ENCODE peak calls at places on chromosomes 4 and X, in six cellular contexts. One of them, this sample, is unnamed.

GRCh38 chr4:71841336-71841735 is 57.5 kb upstream of the GC start:
- DNase-seq in mesendoderm: no peak
- DNase-seq in IMR-90: no peak
- DNase-seq in neuronal stem cell: no peak
- DNase-seq in H9: no peak
- DNase-seq in mesenchymal stem cell: peak
- DNase-seq in this sample: no peak

GRCh38 chr4:6619466-6620255 is 20.8 kb upstream of the MRFAP1 start:
- DNase-seq in mesenchymal stem cell: no peak
- DNase-seq in IMR-90: no peak
- DNase-seq in H9: no peak
- DNase-seq in neuronal stem cell: no peak
- DNase-seq in mesendoderm: no peak
- DNase-seq in this sample: no peak

GRCh38 chr4:94758700-94759399 is 1.1 kb downstream of the BMPR1B start:
- DNase-seq in mesendoderm: peak
- DNase-seq in IMR-90: no peak
- DNase-seq in H9: peak
- DNase-seq in neuronal stem cell: peak
- DNase-seq in mesenchymal stem cell: peak
- DNase-seq in this sample: no peak

GRCh38 chr4:8917868-8918783 is 46.5 kb upstream of the HMX1 start:
- DNase-seq in neuronal stem cell: peak
- DNase-seq in mesendoderm: peak
- DNase-seq in mesenchymal stem cell: no peak
- DNase-seq in IMR-90: peak
- DNase-seq in H9: peak
- DNase-seq in this sample: peak

GRCh38 chr4:182212211-182212761 is 30.9 kb upstream of the TENM3 start:
- DNase-seq in neuronal stem cell: peak
- DNase-seq in H9: no peak
- DNase-seq in mesenchymal stem cell: peak
- DNase-seq in mesendoderm: no peak
- DNase-seq in IMR-90: peak
- DNase-seq in this sample: no peak

GRCh38 chr4:3219761-3220481 is 29.0 kb upstream of the MSANTD1 start:
- DNase-seq in IMR-90: no peak
- DNase-seq in mesendoderm: no peak
- DNase-seq in H9: no peak
- DNase-seq in mesenchymal stem cell: no peak
- DNase-seq in neuronal stem cell: no peak
- DNase-seq in this sample: no peak

GRCh38 chr4:3392319-3392718 is 49.4 kb upstream of the HGFAC start:
- DNase-seq in mesendoderm: no peak
- DNase-seq in IMR-90: no peak
- DNase-seq in mesenchymal stem cell: no peak
- DNase-seq in H9: peak
- DNase-seq in neuronal stem cell: no peak
- DNase-seq in this sample: no peak

GRCh38 chr4:5470318-5470889 is 238.0 kb downstream of the EVC2 start:
- DNase-seq in mesenchymal stem cell: no peak
- DNase-seq in H9: no peak
- DNase-seq in mesendoderm: no peak
- DNase-seq in IMR-90: peak
- DNase-seq in neuronal stem cell: no peak
- DNase-seq in this sample: no peak

GRCh38 chr4:126603851-126604250 is 1028.9 kb upstream of the INTU start:
- DNase-seq in neuronal stem cell: no peak
- DNase-seq in H9: no peak
- DNase-seq in mesenchymal stem cell: no peak
- DNase-seq in IMR-90: no peak
- DNase-seq in mesendoderm: no peak
- DNase-seq in this sample: no peak

GRCh38 chrX:79592259-79592658 is 225.1 kb upstream of the ITM2A start:
- DNase-seq in mesendoderm: no peak
- DNase-seq in H9: no peak
- DNase-seq in mesenchymal stem cell: no peak
- DNase-seq in IMR-90: no peak
- DNase-seq in neuronal stem cell: no peak
- DNase-seq in this sample: no peak

GRCh38 chr4:125772680-125773079 is 457.9 kb downstream of the FAT4 start:
- DNase-seq in IMR-90: no peak
- DNase-seq in mesenchymal stem cell: no peak
- DNase-seq in H9: no peak
- DNase-seq in neuronal stem cell: no peak
- DNase-seq in mesendoderm: no peak
- DNase-seq in this sample: no peak

GRCh38 chrX:18286322-18286831 is 65.7 kb upstream of the BEND2 start:
- DNase-seq in IMR-90: no peak
- DNase-seq in H9: no peak
- DNase-seq in mesendoderm: no peak
- DNase-seq in mesenchymal stem cell: no peak
- DNase-seq in neuronal stem cell: no peak
- DNase-seq in this sample: no peak

GRCh38 chr4:4889781-4890180 is 30.3 kb downstream of the MSX1 start:
- DNase-seq in neuronal stem cell: no peak
- DNase-seq in H9: no peak
- DNase-seq in mesenchymal stem cell: no peak
- DNase-seq in mesendoderm: no peak
- DNase-seq in IMR-90: no peak
- DNase-seq in this sample: no peak

GRCh38 chr4:43380093-43380492 is 487.6 kb downstream of the GRXCR1 start:
- DNase-seq in neuronal stem cell: no peak
- DNase-seq in IMR-90: no peak
- DNase-seq in mesenchymal stem cell: no peak
- DNase-seq in H9: no peak
- DNase-seq in mesendoderm: no peak
- DNase-seq in this sample: no peak

GRCh38 chr4:181536753-181537434 is 706.3 kb upstream of the TENM3 start:
- DNase-seq in IMR-90: no peak
- DNase-seq in H9: no peak
- DNase-seq in mesendoderm: no peak
- DNase-seq in mesenchymal stem cell: no peak
- DNase-seq in neuronal stem cell: no peak
- DNase-seq in this sample: no peak

GRCh38 chr4:109801099-109801789 is 555 bp downstream of the CFI start:
- DNase-seq in IMR-90: no peak
- DNase-seq in mesenchymal stem cell: no peak
- DNase-seq in neuronal stem cell: no peak
- DNase-seq in H9: no peak
- DNase-seq in mesendoderm: no peak
- DNase-seq in this sample: no peak

DNA sequence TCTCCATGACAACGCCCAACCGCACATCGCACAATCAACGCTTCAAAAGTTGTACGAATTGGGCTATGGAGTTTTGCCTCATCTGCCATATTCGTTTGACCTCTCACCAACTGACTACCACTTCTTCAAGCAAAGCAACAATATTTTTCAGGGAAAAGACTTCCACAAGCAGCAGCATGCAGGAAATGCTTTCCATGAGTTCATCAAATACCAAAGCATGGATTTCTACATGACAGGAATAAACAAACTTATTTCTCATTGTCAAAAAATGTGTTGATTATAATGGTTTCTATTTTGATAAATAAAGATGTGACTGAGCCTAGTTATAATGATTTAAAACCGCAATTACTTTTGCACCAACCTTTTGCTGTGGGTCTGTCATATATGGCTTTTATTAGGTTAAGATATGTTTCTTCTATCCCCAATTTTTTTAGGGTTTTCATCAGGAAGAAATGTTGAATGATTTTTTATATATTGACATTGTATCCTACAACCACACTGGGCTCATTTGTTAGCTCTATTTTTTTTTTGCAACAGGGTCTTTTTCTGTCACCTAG is 138.4 kb downstream of the PWWP3B start:
- DNase-seq in H9: no peak
- DNase-seq in mesendoderm: no peak
- DNase-seq in neuronal stem cell: no peak
- DNase-seq in mesenchymal stem cell: no peak
- DNase-seq in IMR-90: no peak
- DNase-seq in this sample: no peak
- H2BK15ac ChIP-seq in H9: no peak
- H2BK15ac ChIP-seq in mesendoderm: no peak
- H2BK15ac ChIP-seq in neuronal stem cell: no peak
- H2BK15ac ChIP-seq in mesenchymal stem cell: no peak
- H2BK15ac ChIP-seq in IMR-90: no peak
- H2BK15ac ChIP-seq in this sample: no peak

GRCh38 chr4:147779449-147779848 is 47.6 kb downstream of the ARHGAP10 start:
- DNase-seq in mesendoderm: no peak
- DNase-seq in IMR-90: no peak
- DNase-seq in H9: no peak
- DNase-seq in mesenchymal stem cell: no peak
- DNase-seq in neuronal stem cell: no peak
- DNase-seq in this sample: no peak
- H2BK15ac ChIP-seq in mesendoderm: no peak
- H2BK15ac ChIP-seq in IMR-90: no peak
- H2BK15ac ChIP-seq in H9: no peak
- H2BK15ac ChIP-seq in mesenchymal stem cell: no peak
- H2BK15ac ChIP-seq in neuronal stem cell: no peak
- H2BK15ac ChIP-seq in this sample: no peak

DNA sequence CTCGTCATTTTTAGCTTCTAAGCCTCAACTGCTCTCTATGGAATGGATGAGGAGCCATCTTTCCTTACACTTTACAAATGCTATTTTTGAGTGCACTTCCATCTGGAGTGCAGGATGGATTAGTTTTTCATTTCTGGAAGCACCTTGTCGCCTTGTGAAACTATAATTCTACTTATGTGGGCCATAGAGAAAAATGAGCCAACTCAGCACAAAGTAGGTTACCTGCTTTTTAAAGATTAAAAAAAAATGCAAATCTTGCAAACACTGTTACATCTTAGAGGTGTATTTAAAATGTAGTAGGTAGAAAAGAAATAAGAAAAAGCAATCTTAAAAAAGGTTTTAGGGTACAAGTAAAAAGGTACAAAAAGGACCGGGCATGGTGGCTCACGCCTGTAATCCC is 10.9 kb downstream of the BOD1L1 start:
- DNase-seq in H9: no peak
- DNase-seq in neuronal stem cell: no peak
- DNase-seq in IMR-90: no peak
- DNase-seq in mesendoderm: no peak
- DNase-seq in mesenchymal stem cell: no peak
- DNase-seq in this sample: no peak
- H2BK15ac ChIP-seq in H9: no peak
- H2BK15ac ChIP-seq in neuronal stem cell: no peak
- H2BK15ac ChIP-seq in IMR-90: no peak
- H2BK15ac ChIP-seq in mesendoderm: no peak
- H2BK15ac ChIP-seq in mesenchymal stem cell: no peak
- H2BK15ac ChIP-seq in this sample: no peak

GRCh38 chrX:69670001-69670555 is 54.2 kb downstream of the EDA start:
- DNase-seq in neuronal stem cell: no peak
- DNase-seq in mesendoderm: no peak
- DNase-seq in H9: no peak
- DNase-seq in IMR-90: no peak
- DNase-seq in mesenchymal stem cell: no peak
- DNase-seq in this sample: no peak
- H2BK15ac ChIP-seq in neuronal stem cell: no peak
- H2BK15ac ChIP-seq in mesendoderm: no peak
- H2BK15ac ChIP-seq in H9: no peak
- H2BK15ac ChIP-seq in IMR-90: no peak
- H2BK15ac ChIP-seq in mesenchymal stem cell: no peak
- H2BK15ac ChIP-seq in this sample: no peak

GRCh38 chrX:45862801-45863200 is 662.1 kb upstream of the DIPK2B start:
- DNase-seq in neuronal stem cell: no peak
- DNase-seq in H9: peak
- DNase-seq in mesendoderm: no peak
- DNase-seq in mesenchymal stem cell: no peak
- DNase-seq in IMR-90: no peak
- DNase-seq in this sample: no peak
- H2BK15ac ChIP-seq in neuronal stem cell: no peak
- H2BK15ac ChIP-seq in H9: no peak
- H2BK15ac ChIP-seq in mesendoderm: no peak
- H2BK15ac ChIP-seq in mesenchymal stem cell: no peak
- H2BK15ac ChIP-seq in IMR-90: no peak
- H2BK15ac ChIP-seq in this sample: no peak

GRCh38 chr4:57075353-57075752 is 34.8 kb downstream of the IGFBP7 start:
- DNase-seq in H9: no peak
- DNase-seq in mesendoderm: no peak
- DNase-seq in IMR-90: no peak
- DNase-seq in mesenchymal stem cell: no peak
- DNase-seq in neuronal stem cell: no peak
- DNase-seq in this sample: no peak
- H2BK15ac ChIP-seq in H9: no peak
- H2BK15ac ChIP-seq in mesendoderm: no peak
- H2BK15ac ChIP-seq in IMR-90: peak
- H2BK15ac ChIP-seq in mesenchymal stem cell: no peak
- H2BK15ac ChIP-seq in neuronal stem cell: no peak
- H2BK15ac ChIP-seq in this sample: no peak

DNA sequence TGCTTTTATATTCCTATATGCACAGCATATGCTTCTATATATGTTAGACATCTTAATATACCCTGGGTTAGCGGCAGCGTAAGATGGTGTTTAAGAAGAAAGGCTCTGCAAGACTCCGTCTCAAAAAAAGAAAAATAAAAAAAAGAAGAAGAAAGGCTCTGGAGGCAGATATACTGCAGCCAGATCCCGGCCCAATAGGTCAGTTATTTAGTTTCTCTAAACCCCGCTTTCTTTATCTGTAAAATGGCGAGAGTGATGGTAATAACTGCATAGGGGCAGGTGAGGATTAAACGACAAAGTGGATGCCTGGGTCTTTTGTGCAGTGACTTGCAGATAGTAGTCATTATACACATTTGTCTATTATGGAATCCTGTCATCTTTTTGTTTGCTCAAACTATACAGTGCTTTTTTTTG is 115.2 kb downstream of the NAA11 start:
- DNase-seq in H9: no peak
- DNase-seq in neuronal stem cell: no peak
- DNase-seq in mesendoderm: no peak
- DNase-seq in IMR-90: no peak
- DNase-seq in mesenchymal stem cell: no peak
- DNase-seq in this sample: no peak
- H2BK15ac ChIP-seq in H9: no peak
- H2BK15ac ChIP-seq in neuronal stem cell: no peak
- H2BK15ac ChIP-seq in mesendoderm: no peak
- H2BK15ac ChIP-seq in IMR-90: no peak
- H2BK15ac ChIP-seq in mesenchymal stem cell: no peak
- H2BK15ac ChIP-seq in this sample: no peak

GRCh38 chrX:22163306-22163705 is 109.4 kb upstream of the CBLL2 start:
- DNase-seq in H9: no peak
- DNase-seq in neuronal stem cell: no peak
- DNase-seq in mesendoderm: no peak
- DNase-seq in IMR-90: no peak
- DNase-seq in mesenchymal stem cell: no peak
- DNase-seq in this sample: no peak

GRCh38 chrX:22165732-22166457 is 106.8 kb upstream of the CBLL2 start:
- DNase-seq in neuronal stem cell: no peak
- DNase-seq in mesenchymal stem cell: peak
- DNase-seq in H9: no peak
- DNase-seq in mesendoderm: no peak
- DNase-seq in IMR-90: peak
- DNase-seq in this sample: no peak

GRCh38 chrX:22159071-22159470 is 113.6 kb upstream of the CBLL2 start:
- DNase-seq in H9: no peak
- DNase-seq in mesenchymal stem cell: no peak
- DNase-seq in neuronal stem cell: no peak
- DNase-seq in mesendoderm: no peak
- DNase-seq in IMR-90: peak
- DNase-seq in this sample: no peak

GRCh38 chrX:22164770-22165388 is 107.8 kb upstream of the CBLL2 start:
- DNase-seq in mesenchymal stem cell: peak
- DNase-seq in IMR-90: peak
- DNase-seq in mesendoderm: no peak
- DNase-seq in neuronal stem cell: no peak
- DNase-seq in H9: no peak
- DNase-seq in this sample: no peak
- H2BK15ac ChIP-seq in mesenchymal stem cell: no peak
- H2BK15ac ChIP-seq in IMR-90: no peak
- H2BK15ac ChIP-seq in mesendoderm: no peak
- H2BK15ac ChIP-seq in neuronal stem cell: no peak
- H2BK15ac ChIP-seq in H9: no peak
- H2BK15ac ChIP-seq in this sample: no peak

GRCh38 chr4:146640459-146641061 is 1.9 kb downstream of the POU4F2 start:
- DNase-seq in mesendoderm: no peak
- DNase-seq in mesenchymal stem cell: no peak
- DNase-seq in neuronal stem cell: no peak
- DNase-seq in H9: no peak
- DNase-seq in IMR-90: no peak
- DNase-seq in this sample: no peak
- H2BK15ac ChIP-seq in mesendoderm: no peak
- H2BK15ac ChIP-seq in mesenchymal stem cell: no peak
- H2BK15ac ChIP-seq in neuronal stem cell: no peak
- H2BK15ac ChIP-seq in H9: no peak
- H2BK15ac ChIP-seq in IMR-90: no peak
- H2BK15ac ChIP-seq in this sample: no peak

This sample was measured in H1.